ENCODE peak calls at places on chromosomes 13 and 19, in six cellular contexts. F, A, E, Q, N and J are unnamed samples.
A peak's percentile ranks its signal among the peaks of the same experiment; 100 is the strongest.

GRCh38 chr19:919157-920050 is 2.3 kb downstream of the KISS1R start:
- DNase-seq in A (no peak), Q (no peak), N (peak; percentile 75), E (no peak), F (no peak), J (no peak)

GRCh38 chr19:38654478-38655079 is 7.1 kb downstream of the ACTN4 start:
- DNase-seq in A (peak; percentile 62), E (no peak), F (no peak), N (no peak), Q (no peak), J (no peak)

GRCh38 chr13:112693831-112694497 is 4.1 kb downstream of the ATP11A start:
- DNase-seq in Q (no peak), E (no peak), A (no peak), N (no peak), F (no peak), J (peak; percentile 89)

GRCh38 chr13:33611016-33611805 is 206.7 kb upstream of the RFC3 start:
- DNase-seq in F (no peak), N (peak; percentile 45), Q (no peak), E (no peak), A (no peak), J (no peak)

GRCh38 chr19:1481893-1482360 is 2.9 kb upstream of the C19orf25 start:
- DNase-seq in E (no peak), A (no peak), F (no peak), Q (no peak), N (no peak), J (no peak)

GRCh38 chr19:56976995-56977906 is 136.7 kb upstream of the PEG3 start:
- DNase-seq in E (no peak), Q (no peak), N (no peak), F (no peak), A (no peak), J (no peak)

GRCh38 chr19:18274776-18275356 is 614 bp upstream of the IQCN start:
- DNase-seq in N (peak; percentile 37), F (peak; percentile 75), E (no peak), A (peak; percentile 81), Q (no peak), J (peak; percentile 77)

GRCh38 chr13:36526897-36527296 is 94.6 kb downstream of the CCNA1 start:
- DNase-seq in N (peak; percentile 21), Q (no peak), F (no peak), A (no peak), E (no peak), J (no peak)

GRCh38 chr13:98484289-98485219 is 92.4 kb downstream of the STK24 start:
- DNase-seq in N (peak; percentile 91), A (peak; percentile 96), Q (no peak), F (peak; percentile 70), E (peak; percentile 97), J (peak; percentile 85)

GRCh38 chr13:110575322-110576069 is 14.0 kb upstream of the RAB20 start:
- DNase-seq in N (no peak), F (peak; percentile 42), Q (peak; percentile 44), A (peak; percentile 21), E (no peak), J (peak; percentile 86)

GRCh38 chr13:100518394-100519062 is 70.1 kb downstream of the GGACT start:
- DNase-seq in A (no peak), Q (no peak), F (no peak), E (no peak), N (no peak), J (no peak)

GRCh38 chr13:74886496-74886895 is 595.5 kb downstream of the TBC1D4 start:
- DNase-seq in A (peak; percentile 15), E (no peak), Q (no peak), N (no peak), F (no peak), J (no peak)

GRCh38 chr19:46495789-46496099 is at the start of gene PNMA8B:
- DNase-seq in A (no peak), Q (peak; percentile 99), N (peak; percentile 98), F (peak; percentile 67), E (no peak), J (no peak)

GRCh38 chr13:55229906-55230569 is 1910.7 kb upstream of the PRR20A start:
- DNase-seq in E (no peak), Q (no peak), N (peak; percentile 15), A (no peak), F (no peak), J (no peak)

GRCh38 chr13:59950201-59950730 is 213.5 kb downstream of the DIAPH3 start:
- DNase-seq in F (no peak), Q (no peak), E (no peak), N (no peak), A (no peak), J (no peak)

GRCh38 chr19:35704218-35704617 is at the start of gene ZBTB32:
- DNase-seq in F (peak; percentile 98), N (peak; percentile 90), E (no peak), A (no peak), Q (peak; percentile 43), J (no peak)

GRCh38 chr19:7301525-7301924 is 7.3 kb upstream of the INSR start:
- DNase-seq in N (no peak), Q (no peak), F (no peak), E (no peak), A (no peak), J (no peak)

GRCh38 chr19:7293795-7294570 is at the start of gene INSR:
- DNase-seq in E (peak; percentile 75), A (peak; percentile 85), N (peak; percentile 93), F (peak; percentile 94), Q (peak; percentile 99), J (peak; percentile 86)

GRCh38 chr19:7295912-7296486 is 1.8 kb upstream of the INSR start:
- DNase-seq in Q (no peak), F (no peak), A (no peak), N (no peak), E (no peak), J (no peak)

GRCh38 chr19:7294571-7295212 is 478 bp upstream of the INSR start:
- DNase-seq in N (peak; percentile 56), F (peak; percentile 24), A (peak; percentile 76), E (peak; percentile 75), Q (peak; percentile 86), J (peak; percentile 85)

GRCh38 chr19:7297742-7298141 is 3.5 kb upstream of the INSR start:
- DNase-seq in F (no peak), A (no peak), Q (no peak), N (no peak), E (no peak), J (no peak)
- TF ChIP-seq REST in F (no peak), A (no peak), Q (no peak), N (no peak), E (no peak), J (no peak)

DNA sequence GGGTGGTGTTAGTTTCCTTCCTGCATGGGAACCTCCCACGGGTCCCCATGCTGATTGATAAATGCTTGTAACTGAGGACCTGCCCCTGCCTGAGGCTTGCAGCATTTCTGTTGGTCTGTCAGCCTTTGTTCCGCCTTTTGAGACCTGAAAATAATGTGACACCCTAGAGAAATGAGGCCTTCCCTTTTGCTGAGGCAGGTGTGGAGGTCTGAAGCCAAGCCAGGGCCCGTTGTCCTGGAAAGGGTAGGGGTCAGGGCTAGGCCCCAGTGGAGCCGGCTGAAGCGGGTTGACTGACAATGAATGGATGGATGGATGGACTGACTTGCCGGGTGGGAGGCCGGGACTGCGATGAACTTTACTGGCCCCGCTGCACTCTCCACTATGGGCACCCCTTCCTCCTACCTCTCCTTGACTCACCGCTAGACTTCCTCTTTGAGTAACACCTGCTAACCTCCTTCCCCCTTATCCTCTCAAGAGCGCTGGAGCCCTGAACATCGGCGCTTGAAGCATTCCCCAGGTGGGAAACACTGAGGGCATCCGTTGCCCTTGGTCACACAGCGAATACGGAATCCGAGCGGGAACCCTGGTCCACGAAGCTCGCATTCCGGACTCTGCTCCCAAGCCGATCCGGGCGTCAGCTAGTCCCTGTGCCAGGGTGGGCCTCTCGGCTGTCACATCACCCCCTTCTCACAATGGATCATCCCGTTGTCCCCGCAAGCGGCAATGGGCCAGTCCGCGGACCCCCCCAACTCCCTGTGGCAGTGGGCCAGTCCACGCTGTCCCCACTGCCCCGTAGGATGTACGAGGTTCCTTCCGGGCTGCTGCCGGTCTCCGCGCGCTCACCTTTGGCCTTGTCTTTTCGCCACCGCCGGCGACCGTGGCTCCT is 4.4 kb downstream of the LIPE start:
- DNase-seq in A (no peak), Q (peak; percentile 85), F (no peak), N (peak; percentile 61), E (no peak), J (no peak)
- TF ChIP-seq REST in A (no peak), Q (no peak), F (no peak), N (no peak), E (no peak), J (no peak)

DNA sequence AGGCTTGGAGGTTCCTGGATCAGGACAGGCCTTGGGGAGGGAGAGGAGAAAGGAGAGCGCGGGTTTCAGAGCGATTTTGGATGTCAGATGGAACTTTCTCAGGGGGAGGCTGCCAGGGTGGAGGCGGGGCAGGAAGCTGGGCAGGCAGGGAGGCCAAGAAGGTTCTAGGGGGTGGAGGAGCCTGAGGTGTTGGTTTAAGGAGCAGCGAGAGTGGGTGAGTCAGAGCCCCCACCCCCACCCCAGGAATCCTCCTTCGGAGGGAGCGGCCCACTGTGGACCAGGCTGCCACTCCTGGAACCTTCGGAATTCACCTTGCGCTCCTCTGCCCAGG is 15.9 kb upstream of the NOP53 start:
- DNase-seq in Q (no peak), E (peak; percentile 79), N (peak; percentile 66), F (peak; percentile 79), A (peak; percentile 98), J (no peak)
- TF ChIP-seq REST in Q (no peak), E (no peak), N (no peak), F (no peak), A (no peak), J (no peak)

GRCh38 chr19:16325671-16326400 is 1.2 kb downstream of the KLF2 start:
- DNase-seq in Q (peak; percentile 52), E (no peak), N (peak; percentile 93), A (peak; percentile 43), F (no peak), J (no peak)
- TF ChIP-seq REST in Q (no peak), E (no peak), N (no peak), A (no peak), F (no peak), J (no peak)

DNA sequence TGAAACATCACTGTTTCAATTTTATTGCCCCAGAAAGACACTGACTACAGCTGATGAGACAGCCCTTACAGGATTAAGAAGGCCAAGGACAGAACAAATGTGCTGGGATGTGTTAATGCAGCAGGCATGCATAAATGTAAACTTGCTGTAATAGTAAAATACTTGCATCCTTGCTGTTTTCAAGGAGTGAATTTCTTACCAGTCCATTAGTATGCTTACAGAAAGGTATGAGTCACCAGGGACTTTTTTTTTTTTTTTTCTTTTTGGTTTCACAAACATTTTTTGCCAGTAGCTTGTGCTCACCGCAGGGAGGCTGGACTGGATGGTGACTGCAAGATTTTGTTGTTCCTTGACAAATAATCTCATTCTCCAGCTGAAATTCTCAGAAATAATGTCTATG is 55.1 kb downstream of the GPR180 start:
- DNase-seq in Q (no peak), N (peak; percentile 6), A (peak; percentile 35), F (peak; percentile 36), E (no peak), J (no peak)
- TF ChIP-seq REST in Q (no peak), N (no peak), A (no peak), F (no peak), E (no peak), J (no peak)